ENCODE peak calls at places on chromosomes 5 and 9, in four cellular contexts. One of them, this sample, is unnamed.

GRCh38 chr5:84384604-84385575 is at the start of gene EDIL3:
- DNase-seq in Karpas-422: no peak
- DNase-seq in neural progenitor cell: peak
- DNase-seq in MM.1S: peak
- DNase-seq in this sample: peak

GRCh38 chr5:111099058-111099778 is 7.1 kb downstream of the WDR36 start:
- DNase-seq in MM.1S: no peak
- DNase-seq in neural progenitor cell: no peak
- DNase-seq in Karpas-422: no peak
- DNase-seq in this sample: no peak

GRCh38 chr9:111016046-111017026 is 21.9 kb downstream of the LPAR1 start:
- DNase-seq in MM.1S: no peak
- DNase-seq in neural progenitor cell: no peak
- DNase-seq in Karpas-422: no peak
- DNase-seq in this sample: no peak

GRCh38 chr9:21812415-21812814 is 10.0 kb downstream of the MTAP start:
- DNase-seq in Karpas-422: no peak
- DNase-seq in neural progenitor cell: no peak
- DNase-seq in MM.1S: no peak
- DNase-seq in this sample: no peak

GRCh38 chr5:20098695-20099094 is 110.7 kb upstream of the CDH18 start:
- DNase-seq in neural progenitor cell: no peak
- DNase-seq in Karpas-422: no peak
- DNase-seq in MM.1S: no peak
- DNase-seq in this sample: no peak

GRCh38 chr5:164555809-164556208 is 1050.4 kb downstream of the MAT2B start:
- DNase-seq in Karpas-422: no peak
- DNase-seq in MM.1S: no peak
- DNase-seq in neural progenitor cell: no peak
- DNase-seq in this sample: no peak

GRCh38 chr9:73565833-73566465 is 414.3 kb downstream of the ANXA1 start:
- DNase-seq in MM.1S: peak
- DNase-seq in neural progenitor cell: peak
- DNase-seq in Karpas-422: peak
- DNase-seq in this sample: no peak

GRCh38 chr5:178387856-178388190 is 155.2 kb upstream of the PHYKPL start:
- DNase-seq in neural progenitor cell: no peak
- DNase-seq in MM.1S: no peak
- DNase-seq in Karpas-422: peak
- DNase-seq in this sample: no peak

GRCh38 chr9:14245901-14246525 is 67.9 kb downstream of the NFIB start:
- DNase-seq in neural progenitor cell: no peak
- DNase-seq in MM.1S: no peak
- DNase-seq in Karpas-422: no peak
- DNase-seq in this sample: no peak

GRCh38 chr5:53173083-53173482 is 63.5 kb upstream of the MOCS2 start:
- DNase-seq in Karpas-422: no peak
- DNase-seq in neural progenitor cell: no peak
- DNase-seq in MM.1S: no peak
- DNase-seq in this sample: no peak

GRCh38 chr5:157926171-157926671 is 67.3 kb upstream of the CLINT1 start:
- DNase-seq in neural progenitor cell: no peak
- DNase-seq in MM.1S: no peak
- DNase-seq in Karpas-422: no peak
- DNase-seq in this sample: peak

GRCh38 chr5:151740958-151741373 is 17.5 kb downstream of the ATOX1 start:
- DNase-seq in MM.1S: no peak
- DNase-seq in neural progenitor cell: no peak
- DNase-seq in Karpas-422: no peak
- DNase-seq in this sample: no peak

GRCh38 chr5:150639751-150640150 is 709 bp upstream of the SYNPO start:
- DNase-seq in Karpas-422: no peak
- DNase-seq in neural progenitor cell: no peak
- DNase-seq in MM.1S: no peak
- DNase-seq in this sample: peak

GRCh38 chr5:150639317-150639738 is 1.1 kb upstream of the SYNPO start:
- DNase-seq in MM.1S: no peak
- DNase-seq in neural progenitor cell: no peak
- DNase-seq in Karpas-422: no peak
- DNase-seq in this sample: no peak

GRCh38 chr5:150637245-150638052 is 3.0 kb upstream of the SYNPO start:
- DNase-seq in Karpas-422: no peak
- DNase-seq in neural progenitor cell: peak
- DNase-seq in MM.1S: no peak
- DNase-seq in this sample: no peak

GRCh38 chr5:150638053-150638444 is 2.4 kb upstream of the SYNPO start:
- DNase-seq in Karpas-422: no peak
- DNase-seq in MM.1S: no peak
- DNase-seq in neural progenitor cell: no peak
- DNase-seq in this sample: no peak

GRCh38 chr5:150638488-150639316 is 1.8 kb upstream of the SYNPO start:
- DNase-seq in neural progenitor cell: no peak
- DNase-seq in MM.1S: no peak
- DNase-seq in Karpas-422: no peak
- DNase-seq in this sample: peak
- H3K27ac ChIP-seq in neural progenitor cell: peak
- H3K27ac ChIP-seq in MM.1S: no peak
- H3K27ac ChIP-seq in Karpas-422: no peak
- H3K27ac ChIP-seq in this sample: peak

DNA sequence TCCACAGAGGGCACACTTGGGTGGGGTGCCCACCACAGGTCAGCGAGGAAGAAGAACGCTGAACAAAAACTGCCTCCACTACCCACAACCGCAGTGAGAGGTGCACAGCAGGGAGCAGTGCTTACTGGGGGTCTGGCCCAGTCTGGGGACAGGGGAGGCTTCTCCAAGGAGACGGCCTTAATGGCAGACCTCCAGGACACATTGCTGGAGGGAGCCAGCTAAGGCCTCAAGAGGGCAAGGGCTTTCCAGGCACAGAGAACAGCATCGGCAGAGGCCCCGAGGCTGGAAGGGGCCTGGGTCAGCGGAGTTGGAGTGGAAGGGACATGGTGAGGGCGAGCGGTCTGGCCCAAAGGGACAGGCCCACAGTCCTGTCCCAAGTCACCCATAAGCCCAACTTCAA is 8.3 kb upstream of the DPM2 start:
- DNase-seq in neural progenitor cell: no peak
- DNase-seq in MM.1S: no peak
- DNase-seq in Karpas-422: no peak
- DNase-seq in this sample: no peak
- H3K27ac ChIP-seq in neural progenitor cell: no peak
- H3K27ac ChIP-seq in MM.1S: no peak
- H3K27ac ChIP-seq in Karpas-422: no peak
- H3K27ac ChIP-seq in this sample: no peak

GRCh38 chr9:88791105-88791805 is 200.0 kb upstream of the S1PR3 start:
- DNase-seq in Karpas-422: no peak
- DNase-seq in MM.1S: no peak
- DNase-seq in neural progenitor cell: no peak
- DNase-seq in this sample: no peak
- H3K27ac ChIP-seq in Karpas-422: no peak
- H3K27ac ChIP-seq in MM.1S: no peak
- H3K27ac ChIP-seq in neural progenitor cell: no peak
- H3K27ac ChIP-seq in this sample: no peak

GRCh38 chr5:12757035-12757434 is 852.8 kb upstream of the CTNND2 start:
- DNase-seq in neural progenitor cell: no peak
- DNase-seq in MM.1S: no peak
- DNase-seq in Karpas-422: no peak
- DNase-seq in this sample: no peak
- H3K27ac ChIP-seq in neural progenitor cell: no peak
- H3K27ac ChIP-seq in MM.1S: no peak
- H3K27ac ChIP-seq in Karpas-422: no peak
- H3K27ac ChIP-seq in this sample: no peak

GRCh38 chr9:35605336-35606137 is 475 bp downstream of the TESK1 start:
- DNase-seq in neural progenitor cell: peak
- DNase-seq in MM.1S: peak
- DNase-seq in Karpas-422: peak
- DNase-seq in this sample: no peak
- H3K27ac ChIP-seq in neural progenitor cell: no peak
- H3K27ac ChIP-seq in MM.1S: no peak
- H3K27ac ChIP-seq in Karpas-422: no peak
- H3K27ac ChIP-seq in this sample: peak

GRCh38 chr9:899440-900184 is 58.1 kb downstream of the DMRT1 start:
- DNase-seq in MM.1S: no peak
- DNase-seq in Karpas-422: no peak
- DNase-seq in neural progenitor cell: peak
- DNase-seq in this sample: no peak

GRCh38 chr9:908806-909205 is 67.3 kb downstream of the DMRT1 start:
- DNase-seq in MM.1S: no peak
- DNase-seq in Karpas-422: no peak
- DNase-seq in neural progenitor cell: peak
- DNase-seq in this sample: no peak

GRCh38 chr9:903886-904285 is 62.4 kb downstream of the DMRT1 start:
- DNase-seq in Karpas-422: no peak
- DNase-seq in MM.1S: no peak
- DNase-seq in neural progenitor cell: no peak
- DNase-seq in this sample: no peak
- H3K27ac ChIP-seq in Karpas-422: no peak
- H3K27ac ChIP-seq in MM.1S: no peak
- H3K27ac ChIP-seq in neural progenitor cell: no peak
- H3K27ac ChIP-seq in this sample: no peak

GRCh38 chr9:76866689-76867088 is 39.2 kb downstream of the PRUNE2 start:
- DNase-seq in neural progenitor cell: no peak
- DNase-seq in MM.1S: no peak
- DNase-seq in Karpas-422: no peak
- DNase-seq in this sample: no peak
- H3K27ac ChIP-seq in neural progenitor cell: no peak
- H3K27ac ChIP-seq in MM.1S: no peak
- H3K27ac ChIP-seq in Karpas-422: no peak
- H3K27ac ChIP-seq in this sample: no peak

DNA sequence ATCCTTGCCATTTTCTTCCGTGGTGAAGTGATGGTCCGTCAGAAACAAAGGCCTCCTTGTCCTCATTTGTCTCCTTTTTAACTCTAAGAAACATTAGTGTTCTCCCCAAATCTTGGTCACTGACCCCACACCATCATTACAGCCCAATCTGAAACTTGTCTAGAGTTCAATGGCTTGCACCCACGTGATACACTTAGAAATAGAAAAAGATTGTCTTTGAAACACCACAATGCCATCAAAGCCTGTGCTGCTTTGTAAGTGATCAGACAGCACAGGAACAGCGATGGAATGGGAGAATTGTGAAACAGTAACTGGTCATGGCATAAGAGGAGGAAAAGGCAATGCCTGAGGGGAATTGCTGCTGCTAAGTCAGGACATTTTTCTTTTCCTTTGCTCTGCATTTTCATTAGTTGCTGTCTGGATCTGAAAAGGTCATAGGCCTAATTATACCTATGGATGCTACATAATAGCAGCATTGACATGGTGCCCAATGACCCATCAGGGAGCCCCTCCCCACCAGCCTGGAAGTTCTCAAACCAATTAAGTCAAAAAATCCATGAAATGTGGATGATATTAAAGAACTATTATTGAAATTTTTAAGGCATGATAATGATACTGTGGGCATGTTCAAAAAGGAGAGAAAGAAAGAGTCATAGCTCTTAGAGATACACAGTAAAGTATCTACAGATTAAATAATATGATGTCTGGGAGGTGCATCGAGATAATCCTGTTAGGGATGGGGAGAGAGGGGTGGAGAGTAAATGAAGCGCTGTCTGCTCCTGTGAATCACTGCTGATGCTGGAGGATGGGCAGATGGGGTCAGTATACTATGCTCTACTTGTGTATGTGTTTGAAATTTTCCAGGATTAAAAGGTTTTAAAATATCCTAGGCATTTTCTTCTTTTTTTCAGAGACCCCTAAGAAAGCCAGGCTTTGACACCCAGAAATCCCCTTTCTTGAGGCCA is 83.6 kb downstream of the ENC1 start:
- DNase-seq in MM.1S: no peak
- DNase-seq in neural progenitor cell: no peak
- DNase-seq in Karpas-422: no peak
- DNase-seq in this sample: no peak
- H3K27ac ChIP-seq in MM.1S: no peak
- H3K27ac ChIP-seq in neural progenitor cell: no peak
- H3K27ac ChIP-seq in Karpas-422: no peak
- H3K27ac ChIP-seq in this sample: no peak

GRCh38 chr9:68505681-68506409 is 34.8 kb downstream of the TMEM252 start:
- DNase-seq in neural progenitor cell: no peak
- DNase-seq in MM.1S: no peak
- DNase-seq in Karpas-422: peak
- DNase-seq in this sample: no peak
- H3K27ac ChIP-seq in neural progenitor cell: no peak
- H3K27ac ChIP-seq in MM.1S: no peak
- H3K27ac ChIP-seq in Karpas-422: no peak
- H3K27ac ChIP-seq in this sample: peak

DNA sequence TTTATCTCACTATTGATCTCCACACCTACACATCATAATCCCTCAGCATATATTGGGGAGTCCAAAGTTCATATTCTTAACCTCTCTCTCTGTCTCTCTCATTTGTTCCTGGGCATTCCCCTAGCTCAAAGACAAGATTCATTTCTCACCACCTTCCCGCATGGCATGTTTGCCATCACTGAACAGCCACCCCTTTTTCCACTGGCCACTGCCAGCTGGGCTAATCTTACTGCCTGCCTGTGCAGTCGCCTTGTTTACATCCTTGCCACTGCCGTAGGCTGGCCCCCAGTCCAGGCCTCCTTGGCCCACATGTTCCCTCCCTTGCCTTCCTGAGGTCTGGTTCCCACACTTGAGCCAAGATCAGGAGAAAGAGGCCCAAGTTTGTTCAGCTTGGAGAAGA is 80.3 kb downstream of the PLAC8L1 start:
- DNase-seq in MM.1S: no peak
- DNase-seq in neural progenitor cell: no peak
- DNase-seq in Karpas-422: no peak
- DNase-seq in this sample: no peak
- H3K27ac ChIP-seq in MM.1S: no peak
- H3K27ac ChIP-seq in neural progenitor cell: no peak
- H3K27ac ChIP-seq in Karpas-422: no peak
- H3K27ac ChIP-seq in this sample: no peak